ENCODE peak calls at places on chromosome 6, in seven cellular contexts. One of them, this sample, is unnamed.

GRCh38 chr6:145350928-145351327 is 384.4 kb downstream of the EPM2A start:
- DNase-seq in lower lobe of right lung: no peak
- DNase-seq in left ventricle myocardium inferior: no peak
- DNase-seq in mesenchymal stem cell: no peak
- DNase-seq in cardiac muscle cell: no peak
- DNase-seq in transverse colon: no peak
- DNase-seq in CD4-positive, alpha-beta memory T cell: no peak
- DNase-seq in this sample: no peak

GRCh38 chr6:24581084-24581669 is 64.8 kb downstream of the KIAA0319 start:
- DNase-seq in lower lobe of right lung: peak; percentile 72
- DNase-seq in cardiac muscle cell: peak; percentile 87
- DNase-seq in mesenchymal stem cell: peak; percentile 67
- DNase-seq in CD4-positive, alpha-beta memory T cell: peak; percentile 58
- DNase-seq in left ventricle myocardium inferior: peak; percentile 57
- DNase-seq in transverse colon: peak; percentile 81
- DNase-seq in this sample: peak; percentile 38

GRCh38 chr6:39079726-39080125 is 31.1 kb downstream of the GLP1R start:
- DNase-seq in CD4-positive, alpha-beta memory T cell: no peak
- DNase-seq in lower lobe of right lung: no peak
- DNase-seq in transverse colon: no peak
- DNase-seq in cardiac muscle cell: no peak
- DNase-seq in left ventricle myocardium inferior: no peak
- DNase-seq in mesenchymal stem cell: no peak
- DNase-seq in this sample: no peak

GRCh38 chr6:101393291-101394251 is at the start of gene GRIK2:
- DNase-seq in cardiac muscle cell: peak; percentile 78
- DNase-seq in lower lobe of right lung: no peak
- DNase-seq in transverse colon: peak; percentile 25
- DNase-seq in CD4-positive, alpha-beta memory T cell: no peak
- DNase-seq in mesenchymal stem cell: peak; percentile 62
- DNase-seq in left ventricle myocardium inferior: no peak
- DNase-seq in this sample: peak; percentile 46

GRCh38 chr6:47366335-47366879 is 56.7 kb upstream of the TNFRSF21 start:
- DNase-seq in mesenchymal stem cell: no peak
- DNase-seq in lower lobe of right lung: no peak
- DNase-seq in transverse colon: no peak
- DNase-seq in left ventricle myocardium inferior: no peak
- DNase-seq in CD4-positive, alpha-beta memory T cell: no peak
- DNase-seq in cardiac muscle cell: no peak
- DNase-seq in this sample: no peak

GRCh38 chr6:168841609-168842278 is 400.8 kb downstream of the SMOC2 start:
- DNase-seq in cardiac muscle cell: no peak
- DNase-seq in CD4-positive, alpha-beta memory T cell: no peak
- DNase-seq in transverse colon: no peak
- DNase-seq in mesenchymal stem cell: no peak
- DNase-seq in lower lobe of right lung: no peak
- DNase-seq in left ventricle myocardium inferior: no peak
- DNase-seq in this sample: no peak

GRCh38 chr6:159982726-159983506 is 14.0 kb downstream of the IGF2R start:
- DNase-seq in transverse colon: no peak
- DNase-seq in left ventricle myocardium inferior: no peak
- DNase-seq in cardiac muscle cell: no peak
- DNase-seq in lower lobe of right lung: no peak
- DNase-seq in mesenchymal stem cell: no peak
- DNase-seq in CD4-positive, alpha-beta memory T cell: peak; percentile 37
- DNase-seq in this sample: peak; percentile 51

GRCh38 chr6:135815216-135815615 is 36.3 kb upstream of the PDE7B start:
- DNase-seq in transverse colon: no peak
- DNase-seq in left ventricle myocardium inferior: no peak
- DNase-seq in lower lobe of right lung: no peak
- DNase-seq in CD4-positive, alpha-beta memory T cell: no peak
- DNase-seq in mesenchymal stem cell: no peak
- DNase-seq in cardiac muscle cell: no peak
- DNase-seq in this sample: no peak

GRCh38 chr6:29651413-29652197 is 5.3 kb upstream of the MOG start:
- DNase-seq in transverse colon: no peak
- DNase-seq in cardiac muscle cell: peak; percentile 37
- DNase-seq in left ventricle myocardium inferior: no peak
- DNase-seq in lower lobe of right lung: no peak
- DNase-seq in mesenchymal stem cell: peak; percentile 57
- DNase-seq in CD4-positive, alpha-beta memory T cell: peak; percentile 47
- DNase-seq in this sample: no peak

GRCh38 chr6:131819507-131820228 is 11.8 kb downstream of the ENPP1 start:
- DNase-seq in lower lobe of right lung: no peak
- DNase-seq in cardiac muscle cell: no peak
- DNase-seq in left ventricle myocardium inferior: no peak
- DNase-seq in mesenchymal stem cell: peak; percentile 88
- DNase-seq in transverse colon: no peak
- DNase-seq in CD4-positive, alpha-beta memory T cell: no peak
- DNase-seq in this sample: peak; percentile 11

GRCh38 chr6:35292494-35292893 is 5.1 kb upstream of the DEF6 start:
- DNase-seq in transverse colon: no peak
- DNase-seq in mesenchymal stem cell: no peak
- DNase-seq in left ventricle myocardium inferior: no peak
- DNase-seq in cardiac muscle cell: no peak
- DNase-seq in CD4-positive, alpha-beta memory T cell: no peak
- DNase-seq in lower lobe of right lung: no peak
- DNase-seq in this sample: no peak

GRCh38 chr6:128474933-128475332 is 45.5 kb downstream of the PTPRK start:
- DNase-seq in mesenchymal stem cell: no peak
- DNase-seq in cardiac muscle cell: no peak
- DNase-seq in CD4-positive, alpha-beta memory T cell: no peak
- DNase-seq in lower lobe of right lung: no peak
- DNase-seq in transverse colon: no peak
- DNase-seq in left ventricle myocardium inferior: no peak
- DNase-seq in this sample: no peak

GRCh38 chr6:67350729-67351128 is 1284.4 kb upstream of the ADGRB3 start:
- DNase-seq in mesenchymal stem cell: no peak
- DNase-seq in left ventricle myocardium inferior: no peak
- DNase-seq in cardiac muscle cell: no peak
- DNase-seq in CD4-positive, alpha-beta memory T cell: no peak
- DNase-seq in lower lobe of right lung: no peak
- DNase-seq in transverse colon: no peak
- DNase-seq in this sample: no peak

GRCh38 chr6:165729307-165729936 is 66.4 kb upstream of the PDE10A start:
- DNase-seq in CD4-positive, alpha-beta memory T cell: no peak
- DNase-seq in left ventricle myocardium inferior: no peak
- DNase-seq in lower lobe of right lung: no peak
- DNase-seq in cardiac muscle cell: peak; percentile 47
- DNase-seq in transverse colon: peak; percentile 39
- DNase-seq in mesenchymal stem cell: peak; percentile 29
- DNase-seq in this sample: peak; percentile 1

DNA sequence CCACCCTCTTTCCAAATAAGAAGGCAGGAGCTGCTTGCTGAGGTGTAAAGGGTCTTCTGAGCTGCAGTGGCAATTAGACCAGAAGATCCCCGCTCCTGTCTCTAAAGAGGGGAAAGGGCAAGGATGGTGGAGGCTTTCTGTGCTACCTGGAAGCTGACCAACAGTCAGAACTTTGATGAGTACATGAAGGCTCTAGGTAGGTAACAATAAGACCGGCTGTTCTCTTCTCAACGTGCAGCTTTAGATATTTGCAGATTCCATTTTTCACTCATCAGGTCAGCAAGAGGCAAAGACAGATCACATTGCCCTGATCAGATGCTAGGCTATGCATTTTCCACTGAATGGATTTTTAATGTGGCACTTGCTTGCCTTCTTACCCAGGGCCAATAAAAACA is at the start of gene FABP7:
- DNase-seq in mesenchymal stem cell: no peak
- DNase-seq in lower lobe of right lung: no peak
- DNase-seq in transverse colon: no peak
- DNase-seq in cardiac muscle cell: peak; percentile 3
- DNase-seq in left ventricle myocardium inferior: no peak
- DNase-seq in CD4-positive, alpha-beta memory T cell: no peak
- DNase-seq in this sample: no peak
- H3K27ac ChIP-seq in mesenchymal stem cell: no peak within 1 kb of the TSS
- H3K27ac ChIP-seq in lower lobe of right lung: no peak within 1 kb of the TSS
- H3K27ac ChIP-seq in transverse colon: no peak within 1 kb of the TSS
- H3K27ac ChIP-seq in cardiac muscle cell: no peak within 1 kb of the TSS
- H3K27ac ChIP-seq in left ventricle myocardium inferior: no peak within 1 kb of the TSS
- H3K27ac ChIP-seq in CD4-positive, alpha-beta memory T cell: no peak within 1 kb of the TSS
- H3K27ac ChIP-seq in this sample: no peak within 1 kb of the TSS

DNA sequence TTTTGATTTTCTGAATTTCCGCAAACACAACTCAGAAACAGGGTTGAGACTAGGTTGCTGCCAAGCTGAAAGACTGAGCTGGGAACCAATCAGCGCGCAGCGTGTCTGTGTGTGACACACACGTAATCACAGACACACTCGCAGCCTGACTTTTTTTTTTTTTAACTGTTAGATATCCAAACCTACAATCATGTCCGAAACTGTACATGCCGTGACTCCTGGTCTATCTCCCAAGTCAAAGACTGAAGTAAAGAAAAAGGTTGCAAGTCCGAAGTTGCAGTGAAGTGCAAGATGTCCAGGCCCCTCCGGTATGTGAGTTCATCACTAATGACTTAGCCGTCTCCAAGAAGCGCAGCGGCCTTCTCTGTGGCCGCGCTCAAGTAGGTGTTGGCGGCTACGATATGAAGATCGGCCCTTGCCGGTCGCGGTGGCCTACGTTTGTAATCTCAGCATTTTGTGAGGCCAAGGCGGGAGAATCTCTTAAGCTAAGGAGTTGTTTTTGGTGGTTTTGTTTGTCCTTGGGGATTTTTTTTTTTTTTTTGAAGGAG is 108.2 kb downstream of the HFE start:
- DNase-seq in cardiac muscle cell: peak; percentile 83
- DNase-seq in left ventricle myocardium inferior: peak; percentile 85
- DNase-seq in transverse colon: peak; percentile 93
- DNase-seq in lower lobe of right lung: peak; percentile 95
- DNase-seq in CD4-positive, alpha-beta memory T cell: peak; percentile 88
- DNase-seq in mesenchymal stem cell: peak; percentile 97
- DNase-seq in this sample: peak; percentile 89
- H3K27ac ChIP-seq in cardiac muscle cell: peak overlapping the region; percentile 78
- H3K27ac ChIP-seq in left ventricle myocardium inferior: peak overlapping the region; percentile 94
- H3K27ac ChIP-seq in transverse colon: peak overlapping the region; percentile 97
- H3K27ac ChIP-seq in lower lobe of right lung: peak overlapping the region; percentile 97
- H3K27ac ChIP-seq in CD4-positive, alpha-beta memory T cell: peak overlapping the region; percentile 84
- H3K27ac ChIP-seq in mesenchymal stem cell: peak overlapping the region; percentile 67
- H3K27ac ChIP-seq in this sample: peak overlapping the region; percentile 87

GRCh38 chr6:2663123-2663522 is 87.6 kb downstream of the MYLK4 start:
- DNase-seq in CD4-positive, alpha-beta memory T cell: no peak
- DNase-seq in left ventricle myocardium inferior: no peak
- DNase-seq in lower lobe of right lung: no peak
- DNase-seq in transverse colon: no peak
- DNase-seq in mesenchymal stem cell: no peak
- DNase-seq in cardiac muscle cell: no peak
- DNase-seq in this sample: no peak

GRCh38 chr6:2667617-2668016 is 83.1 kb downstream of the MYLK4 start:
- DNase-seq in mesenchymal stem cell: no peak
- DNase-seq in left ventricle myocardium inferior: no peak
- DNase-seq in lower lobe of right lung: no peak
- DNase-seq in transverse colon: no peak
- DNase-seq in cardiac muscle cell: no peak
- DNase-seq in CD4-positive, alpha-beta memory T cell: no peak
- DNase-seq in this sample: no peak

GRCh38 chr6:2669067-2669710 is 81.5 kb downstream of the MYLK4 start:
- DNase-seq in CD4-positive, alpha-beta memory T cell: no peak
- DNase-seq in left ventricle myocardium inferior: no peak
- DNase-seq in lower lobe of right lung: no peak
- DNase-seq in mesenchymal stem cell: no peak
- DNase-seq in cardiac muscle cell: no peak
- DNase-seq in transverse colon: no peak
- DNase-seq in this sample: no peak

GRCh38 chr6:2665169-2666070 is 85.3 kb downstream of the MYLK4 start:
- DNase-seq in transverse colon: no peak
- DNase-seq in cardiac muscle cell: no peak
- DNase-seq in mesenchymal stem cell: no peak
- DNase-seq in CD4-positive, alpha-beta memory T cell: no peak
- DNase-seq in lower lobe of right lung: no peak
- DNase-seq in left ventricle myocardium inferior: no peak
- DNase-seq in this sample: peak; percentile 57

DNA sequence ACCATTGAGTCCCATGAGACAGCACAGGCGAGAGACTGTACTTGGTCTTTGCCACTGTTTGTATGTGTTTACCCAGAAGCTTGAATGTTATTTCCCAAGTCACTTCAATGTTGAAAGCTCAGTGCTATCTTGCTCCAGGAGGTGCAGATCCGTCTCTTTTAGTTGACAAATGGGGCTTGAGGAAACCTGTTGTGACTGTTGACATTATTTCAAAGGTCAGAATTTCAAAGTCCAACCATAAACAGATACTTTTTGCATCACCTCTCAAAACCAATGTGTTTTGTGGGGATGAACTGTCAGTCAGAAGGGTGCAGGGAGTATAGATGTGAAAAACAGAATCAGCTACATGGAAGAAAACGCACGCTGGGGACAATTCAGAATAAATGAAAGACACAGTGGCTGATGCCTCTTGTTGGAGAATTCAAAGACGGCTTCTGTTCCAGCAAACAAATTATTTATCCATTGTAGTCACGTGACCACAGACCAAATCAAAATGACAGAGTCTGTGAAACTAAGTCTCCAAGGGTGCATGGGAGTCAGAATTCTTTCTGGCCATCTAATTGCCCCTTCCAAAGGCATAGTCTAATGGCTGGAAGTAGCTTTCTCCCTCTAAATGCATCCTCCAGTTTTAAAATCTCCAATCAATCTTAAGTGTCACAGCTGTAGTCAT is 83.7 kb downstream of the MYLK4 start:
- DNase-seq in mesenchymal stem cell: no peak
- DNase-seq in CD4-positive, alpha-beta memory T cell: no peak
- DNase-seq in transverse colon: no peak
- DNase-seq in left ventricle myocardium inferior: no peak
- DNase-seq in cardiac muscle cell: no peak
- DNase-seq in lower lobe of right lung: no peak
- DNase-seq in this sample: no peak
- H3K27ac ChIP-seq in mesenchymal stem cell: no peak overlapping the region
- H3K27ac ChIP-seq in CD4-positive, alpha-beta memory T cell: no peak overlapping the region
- H3K27ac ChIP-seq in transverse colon: no peak overlapping the region
- H3K27ac ChIP-seq in left ventricle myocardium inferior: no peak overlapping the region
- H3K27ac ChIP-seq in cardiac muscle cell: no peak overlapping the region
- H3K27ac ChIP-seq in lower lobe of right lung: no peak overlapping the region
- H3K27ac ChIP-seq in this sample: no peak overlapping the region

DNA sequence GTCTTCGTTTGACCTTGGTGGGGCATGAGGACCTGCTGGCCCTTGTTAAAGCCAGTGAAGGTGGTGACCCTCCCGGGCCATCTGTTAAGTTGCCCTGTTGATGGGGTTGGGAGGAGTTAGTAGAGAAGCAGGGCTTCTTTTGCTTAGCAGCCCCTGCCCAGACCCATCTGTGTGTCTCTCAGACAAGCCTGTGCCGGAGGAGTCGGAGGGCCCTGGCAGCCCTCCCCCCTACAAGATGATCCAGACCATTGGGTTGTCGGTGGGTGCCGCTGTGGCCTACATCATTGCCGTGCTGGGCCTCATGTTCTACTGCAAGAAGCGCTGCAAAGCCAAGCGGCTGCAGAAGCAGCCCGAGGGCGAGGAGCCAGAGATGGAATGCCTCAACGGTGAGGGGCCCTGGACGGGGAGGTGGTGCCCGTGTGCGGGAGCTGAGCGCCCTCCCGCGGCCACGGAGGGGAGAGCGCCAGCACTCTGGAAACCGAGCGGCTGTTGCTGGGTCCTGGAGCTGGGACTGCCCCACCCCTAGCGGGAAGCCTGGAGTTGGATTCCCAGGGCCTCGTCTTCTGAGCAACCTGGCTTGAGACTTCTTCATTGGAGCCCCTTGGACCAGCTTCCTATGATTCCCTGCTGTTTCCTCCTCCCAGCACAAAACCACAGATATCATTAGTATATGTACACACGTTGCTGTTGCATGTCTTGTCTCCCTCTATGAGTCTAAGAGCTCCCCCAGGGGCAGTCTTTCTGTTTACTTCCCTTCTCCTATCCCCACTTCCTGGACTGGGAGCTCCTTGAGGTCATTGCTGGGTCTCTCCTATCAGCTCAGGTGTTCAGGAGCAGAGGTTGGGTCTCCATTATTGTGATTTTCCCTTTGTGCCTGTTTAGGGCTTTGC is 27.6 kb upstream of the SRF start:
- DNase-seq in cardiac muscle cell: peak; percentile 93
- DNase-seq in CD4-positive, alpha-beta memory T cell: peak; percentile 74
- DNase-seq in left ventricle myocardium inferior: peak; percentile 87
- DNase-seq in transverse colon: peak; percentile 86
- DNase-seq in lower lobe of right lung: peak; percentile 85
- DNase-seq in mesenchymal stem cell: peak; percentile 88
- DNase-seq in this sample: peak; percentile 79
- H3K27ac ChIP-seq in cardiac muscle cell: peak overlapping the region; percentile 92
- H3K27ac ChIP-seq in CD4-positive, alpha-beta memory T cell: no peak overlapping the region
- H3K27ac ChIP-seq in left ventricle myocardium inferior: peak overlapping the region; percentile 71
- H3K27ac ChIP-seq in transverse colon: peak overlapping the region; percentile 51
- H3K27ac ChIP-seq in lower lobe of right lung: peak overlapping the region; percentile 61
- H3K27ac ChIP-seq in mesenchymal stem cell: peak overlapping the region; percentile 42
- H3K27ac ChIP-seq in this sample: peak overlapping the region; percentile 23

This sample was measured in mammary epithelial cell.